ENCODE peak calls at places on chromosomes 11 and 22, in four cellular contexts. F is K562, V is H1, P is HepG2. K is an unnamed sample.

GRCh38 chr22:37500745-37501144 is 14.6 kb upstream of the MFNG start:
- DNase-seq in F (no peak), V (no peak), P (no peak), K (no peak)

GRCh38 chr11:45097721-45098493 is 48.5 kb upstream of the PRDM11 start:
- DNase-seq in F (peak), V (peak), P (no peak), K (no peak)

GRCh38 chr11:28232649-28233048 is 124.5 kb downstream of the METTL15 start:
- DNase-seq in F (no peak), V (no peak), P (no peak), K (no peak)

GRCh38 chr22:19648419-19648929 is 65.8 kb upstream of the SEPTIN5 start:
- DNase-seq in F (peak), V (no peak), P (no peak), K (no peak)

GRCh38 chr11:32259641-32260081 is 168.8 kb downstream of the RCN1 start:
- DNase-seq in F (no peak), V (no peak), P (no peak), K (no peak)

GRCh38 chr22:20241579-20242392 is 26.3 kb downstream of the RTN4R start:
- DNase-seq in F (no peak), V (no peak), P (no peak), K (no peak)

GRCh38 chr22:30400159-30400558 is 3.3 kb downstream of the SEC14L2 start:
- DNase-seq in F (no peak), V (no peak), P (no peak), K (no peak)

GRCh38 chr11:1226981-1227550 is 4.2 kb downstream of the MUC5B start:
- DNase-seq in F (peak), V (peak), P (no peak), K (peak)

GRCh38 chr11:93155738-93156137 is 42.1 kb downstream of the SLC36A4 start:
- DNase-seq in F (no peak), V (no peak), P (no peak), K (no peak)

GRCh38 chr22:34972498-34972897 is 93.5 kb upstream of the ISX start:
- DNase-seq in F (no peak), V (peak), P (no peak), K (no peak)

GRCh38 chr11:69573751-69574382 is 67.1 kb upstream of the CCND1 start:
- DNase-seq in F (no peak), V (no peak), P (no peak), K (no peak)

GRCh38 chr11:130213143-130213978 is 53.8 kb downstream of the ST14 start:
- DNase-seq in F (peak), V (peak), P (peak), K (peak)

GRCh38 chr22:30606455-30607299 is at the start of gene TCN2:
- DNase-seq in F (peak), V (peak), P (peak), K (peak)

GRCh38 chr11:119874660-119875238 is 145.7 kb upstream of the NECTIN1 start:
- DNase-seq in F (no peak), V (no peak), P (no peak), K (no peak)

GRCh38 chr11:90220391-90220790 is 2.5 kb downstream of the CHORDC1 start:
- DNase-seq in F (no peak), V (no peak), P (no peak), K (no peak)

GRCh38 chr22:42655693-42656092 is 6.5 kb upstream of the CYB5R3 start:
- DNase-seq in F (no peak), V (no peak), P (no peak), K (no peak)

GRCh38 chr11:33687733-33688479 is 12.7 kb downstream of the C11orf91 start:
- DNase-seq in F (peak), V (peak), P (peak), K (peak)

GRCh38 chr22:21948390-21948789 is 4.3 kb downstream of the PPM1F start:
- DNase-seq in F (no peak), V (no peak), P (no peak), K (no peak)

GRCh38 chr22:46525681-46526483 is 11.5 kb downstream of the CELSR1 start:
- DNase-seq in F (no peak), V (no peak), P (no peak), K (no peak)

GRCh38 chr22:43128116-43128515 is 15.1 kb downstream of the MCAT start:
- DNase-seq in F (no peak), V (no peak), P (no peak), K (no peak)

GRCh38 chr22:40001800-40002577 is 7.2 kb downstream of the FAM83F start:
- DNase-seq in F (peak), V (no peak), P (no peak), K (no peak)

GRCh38 chr11:44726278-44727113 is at the start of gene TSPAN18:
- DNase-seq in F (peak), V (peak), P (no peak), K (no peak)

GRCh38 chr22:39471421-39472141 is 14.8 kb downstream of the MGAT3 start:
- DNase-seq in F (peak), V (no peak), P (no peak), K (no peak)

GRCh38 chr22:30228509-30229359 is 17.8 kb downstream of the LIF start:
- DNase-seq in F (no peak), V (no peak), P (no peak), K (peak)

GRCh38 chr11:28132541-28132940 is 24.4 kb downstream of the METTL15 start:
- DNase-seq in F (no peak), V (no peak), P (no peak), K (no peak)

GRCh38 chr11:102546427-102546826 is 15.9 kb upstream of the MMP7 start:
- DNase-seq in F (no peak), V (no peak), P (no peak), K (no peak)

GRCh38 chr22:50544078-50544745 is 1.5 kb upstream of the KLHDC7B start:
- DNase-seq in F (no peak), V (peak), P (no peak), K (peak)

GRCh38 chr22:46057206-46057605 is 80.2 kb upstream of the WNT7B start:
- DNase-seq in F (no peak), V (no peak), P (no peak), K (no peak)

GRCh38 chr22:30541979-30542810 is 4.3 kb downstream of the SEC14L6 start:
- DNase-seq in F (peak), V (peak), P (no peak), K (no peak)

GRCh38 chr11:75334402-75334891 is 17.0 kb downstream of the ARRB1 start:
- DNase-seq in F (peak), V (no peak), P (no peak), K (no peak)

GRCh38 chr11:27462543-27462942 is 10.0 kb downstream of the LGR4 start:
- DNase-seq in F (no peak), V (no peak), P (no peak), K (no peak)

GRCh38 chr11:7587712-7588111 is 73.9 kb downstream of the PPFIBP2 start:
- DNase-seq in F (no peak), V (no peak), P (no peak), K (no peak)

GRCh38 chr11:116993599-116993998 is 104.6 kb downstream of the SIK3 start:
- DNase-seq in F (no peak), V (no peak), P (no peak), K (no peak)

GRCh38 chr11:126880872-126881271 is 119.7 kb downstream of the KIRREL3 start:
- DNase-seq in F (no peak), V (no peak), P (no peak), K (no peak)

GRCh38 chr11:120131941-120132644 is 5.8 kb downstream of the TRIM29 start:
- DNase-seq in F (no peak), V (peak), P (peak), K (no peak)

GRCh38 chr11:45805305-45806071 is 539 bp downstream of the SLC35C1 start:
- DNase-seq in F (peak), V (peak), P (peak), K (peak)

GRCh38 chr11:34890812-34891211 is 25.4 kb downstream of the APIP start:
- DNase-seq in F (no peak), V (no peak), P (peak), K (no peak)

GRCh38 chr22:50604256-50604580 is 3.6 kb downstream of the MAPK8IP2 start:
- DNase-seq in F (no peak), V (no peak), P (no peak), K (no peak)

GRCh38 chr11:62724171-62724570 is 3.1 kb downstream of the HNRNPUL2 start:
- DNase-seq in F (no peak), V (no peak), P (no peak), K (no peak)

DNA sequence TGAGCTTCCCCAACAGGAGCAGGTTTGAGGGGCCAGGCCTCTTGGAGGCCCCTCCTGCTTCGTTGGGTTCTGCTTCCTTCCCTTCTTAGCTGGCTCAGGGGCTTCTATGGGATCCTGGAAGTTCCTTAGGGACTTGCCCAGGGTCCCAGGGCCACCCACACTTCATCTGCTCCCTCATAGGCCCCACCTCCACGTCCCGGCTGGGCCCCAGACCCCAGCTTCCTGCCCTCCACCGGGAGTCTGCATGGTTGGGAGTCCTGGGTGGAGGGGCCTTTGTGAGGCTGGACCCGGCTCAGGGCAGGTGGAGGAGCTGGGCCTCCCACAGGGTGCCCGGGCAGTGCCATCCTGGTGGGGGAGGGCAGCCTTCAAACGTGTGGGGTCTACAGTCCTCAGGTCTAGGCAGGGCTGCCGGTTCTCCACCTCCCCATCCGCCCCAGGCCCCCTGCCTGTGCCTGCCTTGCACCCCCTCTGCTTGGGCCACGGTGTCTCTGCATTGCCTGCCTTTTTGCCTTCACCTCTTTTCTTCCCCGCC is 11.6 kb downstream of the OTUB1 start:
- DNase-seq in F (no peak), V (no peak), P (no peak), K (no peak)
- TF ChIP-seq RNF2 in F (no peak), V (no peak), P (no peak), K (no peak)

GRCh38 chr11:67401495-67402191 is at the start of gene PPP1CA:
- DNase-seq in F (peak), V (peak), P (peak), K (peak)
- TF ChIP-seq RNF2 in F (no peak), V (no peak), P (peak), K (no peak)

DNA sequence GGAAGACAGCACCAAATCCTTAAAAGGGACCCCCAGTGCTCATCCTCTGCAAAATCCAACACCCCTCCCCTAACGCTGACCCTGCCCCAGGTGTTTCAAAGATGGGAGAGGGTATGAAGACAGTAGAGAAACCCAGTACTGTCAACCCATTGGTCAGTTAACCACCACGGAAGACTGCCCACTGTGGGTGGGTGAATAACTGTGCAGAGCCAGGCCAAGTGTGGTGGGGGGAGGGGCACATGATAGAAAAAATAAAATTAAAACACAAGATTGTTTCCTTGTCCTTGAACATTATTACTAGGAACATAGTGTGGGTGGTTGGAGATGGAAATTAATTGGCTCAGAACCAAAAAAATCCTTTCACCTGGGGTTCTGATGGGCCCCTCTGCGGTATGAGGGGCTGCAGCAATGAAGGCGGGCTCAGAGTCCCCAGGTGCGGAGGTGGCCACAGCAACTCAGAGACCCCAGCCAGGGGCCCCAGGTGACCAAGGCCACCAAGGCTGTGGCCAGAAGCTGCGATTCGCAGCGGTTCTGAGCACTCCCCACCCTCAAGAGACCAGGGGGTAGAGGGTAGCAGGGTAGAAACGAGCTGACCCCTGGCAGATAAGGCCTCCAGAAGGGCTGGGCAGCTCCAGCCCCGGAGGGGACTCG is 1.1 kb downstream of the TNKS1BP1 start:
- DNase-seq in F (no peak), V (no peak), P (no peak), K (peak)
- TF ChIP-seq RNF2 in F (no peak), V (no peak), P (no peak), K (no peak)

GRCh38 chr11:65883058-65883761 is 3.6 kb downstream of the CTSW start:
- DNase-seq in F (no peak), V (no peak), P (no peak), K (no peak)

GRCh38 chr11:65882191-65883057 is 2.8 kb downstream of the CTSW start:
- DNase-seq in F (no peak), V (no peak), P (no peak), K (no peak)

GRCh38 chr11:65879622-65880021 is at the start of gene CTSW:
- DNase-seq in F (no peak), V (no peak), P (no peak), K (no peak)

GRCh38 chr11:65883786-65884715 is 4.2 kb downstream of the FIBP start:
- DNase-seq in F (no peak), V (no peak), P (no peak), K (no peak)

GRCh38 chr11:65880844-65881421 is 1.3 kb downstream of the CTSW start:
- DNase-seq in F (no peak), V (no peak), P (no peak), K (no peak)
- TF ChIP-seq RNF2 in F (no peak), V (no peak), P (no peak), K (no peak)

DNA sequence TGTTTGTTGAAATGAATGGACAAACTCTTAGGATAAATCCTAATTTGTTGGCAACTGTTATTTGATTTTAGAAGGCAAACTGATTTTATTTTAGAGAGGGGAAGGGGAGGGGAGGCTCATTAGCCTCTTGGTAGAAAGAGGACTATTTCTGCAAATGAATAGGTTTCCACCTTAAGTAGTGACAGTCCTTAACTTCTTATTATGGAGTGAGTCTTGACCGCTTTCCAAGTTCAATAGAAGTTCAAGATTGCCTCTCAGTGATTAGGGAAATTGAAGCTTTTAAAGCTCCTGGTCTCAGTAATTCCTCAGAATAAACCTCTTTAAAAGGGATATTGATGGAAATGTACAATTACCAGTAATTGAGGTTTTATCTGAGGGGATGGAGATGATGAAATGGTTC is 55.7 kb downstream of the PANX1 start:
- DNase-seq in F (no peak), V (no peak), P (no peak), K (no peak)
- TF ChIP-seq RNF2 in F (no peak), V (no peak), P (no peak), K (no peak)

DNA sequence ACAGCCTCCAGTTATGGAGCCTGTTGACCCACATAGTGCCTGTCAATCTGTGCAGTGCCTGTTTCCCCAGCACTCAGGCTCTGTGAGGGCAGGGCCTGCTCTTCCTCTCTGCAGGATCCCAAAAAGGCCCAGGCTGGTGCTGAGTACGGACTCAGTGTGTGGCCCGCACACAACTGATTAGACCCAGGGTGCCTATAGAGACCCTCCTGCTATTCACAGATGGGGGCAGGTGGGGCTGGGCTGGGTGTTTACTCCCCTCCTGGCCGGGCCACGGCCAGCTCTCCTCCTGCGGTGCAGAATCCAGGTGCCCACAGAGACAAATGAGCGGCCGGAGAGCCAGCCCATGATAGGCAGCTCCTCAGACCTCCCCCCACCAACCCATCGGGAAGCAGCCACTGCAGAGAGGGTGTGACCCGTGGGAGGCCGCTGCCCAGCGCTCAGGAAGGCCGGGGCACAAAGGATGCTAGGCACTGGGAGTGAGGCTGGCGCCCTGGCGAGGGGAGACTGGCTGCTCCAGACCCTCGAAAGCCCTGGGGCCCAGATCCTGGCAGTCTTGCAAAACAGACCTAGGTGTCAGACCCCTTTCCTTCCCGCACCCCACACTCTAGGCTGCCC is 239.0 kb downstream of the CTTN start:
- DNase-seq in F (no peak), V (no peak), P (no peak), K (no peak)
- TF ChIP-seq RNF2 in F (no peak), V (no peak), P (no peak), K (no peak)

GRCh38 chr11:96905663-96906062 is 515.9 kb downstream of the JRKL start:
- DNase-seq in F (no peak), V (no peak), P (no peak), K (no peak)

GRCh38 chr11:96899971-96900370 is 510.2 kb downstream of the JRKL start:
- DNase-seq in F (no peak), V (no peak), P (no peak), K (no peak)

GRCh38 chr11:96906521-96906920 is 516.7 kb downstream of the JRKL start:
- DNase-seq in F (no peak), V (no peak), P (no peak), K (no peak)

GRCh38 chr11:96905084-96905641 is 515.4 kb downstream of the JRKL start:
- DNase-seq in F (no peak), V (no peak), P (no peak), K (no peak)
- TF ChIP-seq RNF2 in F (no peak), V (no peak), P (no peak), K (no peak)

DNA sequence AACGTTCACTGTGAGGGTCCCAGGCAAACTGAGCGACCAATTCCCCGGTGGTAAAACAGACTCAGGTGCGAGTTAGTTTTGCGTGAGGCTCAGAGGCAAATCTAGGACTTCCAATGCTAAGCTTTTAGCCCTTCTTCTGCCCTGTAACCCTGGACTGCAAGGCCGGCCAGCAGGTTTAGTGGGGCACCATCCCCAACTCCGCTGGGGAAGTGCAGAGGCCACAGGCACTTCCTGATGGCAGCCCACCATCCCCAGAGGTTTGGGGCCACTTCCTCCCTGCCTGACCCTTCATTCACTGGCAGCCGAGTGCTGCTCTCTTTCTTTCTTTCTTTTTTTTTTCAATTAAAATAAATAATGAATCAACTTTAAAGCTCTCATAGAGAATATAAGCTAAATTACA is 124.6 kb upstream of the B3GAT1 start:
- DNase-seq in F (no peak), V (peak), P (no peak), K (no peak)
- TF ChIP-seq RNF2 in F (no peak), V (no peak), P (no peak), K (no peak)

K was measured in A549.